ENCODE peak calls at places on chromosomes 11 and 22, in six cellular contexts. Y is iPS DF 6.9, D is pancreas, N is mucosa of descending colon, G is gastrocnemius medialis, E is H9. A is an unnamed sample. For H3K9me3, the result is how much of the 10 kb centered on the place peaks cover.

GRCh38 chr11:123653997-123654565 is 343 bp downstream of the SCN3B start:
- DNase-seq in Y (no peak), D (peak), N (peak), G (peak), E (peak), A (peak)

GRCh38 chr11:106077609-106078517 is at the start of gene AASDHPPT:
- DNase-seq in Y (no peak), D (no peak), N (peak), G (no peak), E (no peak), A (no peak)

GRCh38 chr22:39508393-39508792 is 6.3 kb downstream of the MIEF1 start:
- DNase-seq in Y (no peak), D (no peak), N (no peak), G (no peak), E (no peak), A (no peak)

GRCh38 chr11:27013741-27014415 is 20.0 kb downstream of the FIBIN start:
- DNase-seq in Y (no peak), D (no peak), N (no peak), G (no peak), E (no peak), A (no peak)

GRCh38 chr22:37432708-37433054 is 5.4 kb upstream of the ELFN2 start:
- DNase-seq in Y (no peak), D (no peak), N (no peak), G (no peak), E (no peak), A (no peak)

GRCh38 chr11:96137357-96137756 is 205.6 kb downstream of the MAML2 start:
- DNase-seq in Y (no peak), D (no peak), N (no peak), G (no peak), E (no peak), A (no peak)

GRCh38 chr11:117172678-117173421 is 5.7 kb upstream of the SIDT2 start:
- DNase-seq in Y (no peak), D (no peak), N (no peak), G (peak), E (no peak), A (no peak)

GRCh38 chr11:46322759-46323158 is 24.5 kb upstream of the DGKZ start:
- DNase-seq in Y (no peak), D (no peak), N (peak), G (no peak), E (peak), A (no peak)

GRCh38 chr11:76313913-76314740 is 66.8 kb downstream of the THAP12 start:
- DNase-seq in Y (no peak), D (no peak), N (no peak), G (no peak), E (peak), A (no peak)

GRCh38 chr11:120666121-120666639 is 154.6 kb downstream of the GRIK4 start:
- DNase-seq in Y (no peak), D (no peak), N (no peak), G (no peak), E (peak), A (no peak)

GRCh38 chr22:38935023-38935422 is 22.4 kb upstream of the APOBEC3A start:
- DNase-seq in Y (no peak), D (peak), N (peak), G (peak), E (no peak), A (peak)

GRCh38 chr11:130389315-130389935 is 39.0 kb downstream of the ADAMTS8 start:
- DNase-seq in Y (no peak), D (no peak), N (peak), G (no peak), E (no peak), A (peak)

GRCh38 chr22:41445171-41446056 is 1.2 kb downstream of the TOB2 start:
- DNase-seq in Y (no peak), D (peak), N (peak), G (peak), E (peak), A (no peak)

GRCh38 chr22:41939981-41940852 is 6.7 kb downstream of the CENPM start:
- DNase-seq in Y (no peak), D (no peak), N (peak), G (peak), E (no peak), A (no peak)

GRCh38 chr11:113681711-113682410 is 24.2 kb downstream of the TMPRSS5 start:
- DNase-seq in Y (no peak), D (no peak), N (no peak), G (no peak), E (no peak), A (no peak)

GRCh38 chr11:65851083-65851579 is 6.8 kb downstream of the CFL1 start:
- DNase-seq in Y (no peak), D (no peak), N (peak), G (no peak), E (peak), A (no peak)

GRCh38 chr22:27990879-27991278 is 71.8 kb upstream of the PITPNB start:
- DNase-seq in Y (peak), D (no peak), N (peak), G (peak), E (peak), A (peak)

GRCh38 chr11:6757373-6757967 is 14.3 kb downstream of the OR2AG2 start:
- DNase-seq in Y (peak), D (no peak), N (peak), G (peak), E (peak), A (peak)

DNA sequence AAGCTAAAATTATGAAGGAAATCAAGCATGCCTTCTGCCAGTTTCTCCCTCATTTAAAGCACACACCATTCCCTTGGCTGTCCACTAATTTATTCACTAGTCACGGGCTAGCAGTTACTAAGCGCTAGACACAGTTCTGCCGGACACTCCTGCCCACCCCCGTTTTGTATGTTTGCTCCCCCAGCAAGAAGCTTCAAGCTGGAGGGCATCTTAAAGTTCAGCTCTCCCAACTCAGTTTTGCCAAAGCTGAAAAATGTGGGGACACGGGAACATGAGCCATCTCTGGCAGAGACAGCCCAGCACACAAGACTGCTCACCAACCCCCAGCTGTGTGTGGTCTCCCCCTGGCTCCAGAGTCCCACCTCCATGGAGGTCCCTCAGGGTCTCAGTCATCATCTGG is 263.6 kb downstream of the BRD1 start:
- DNase-seq in Y (no peak), D (no peak), N (no peak), G (no peak), E (peak), A (no peak)
- H3K9me3 ChIP-seq in Y (under half), D (under half), N (under half), G (under half), E (under half), A (under half)

GRCh38 chr22:49168219-49168813 is 659.4 kb downstream of the BRD1 start:
- DNase-seq in Y (no peak), D (peak), N (no peak), G (no peak), E (no peak), A (no peak)
- H3K9me3 ChIP-seq in Y (under half), D (under half), N (under half), G (under half), E (under half), A (under half)

GRCh38 chr22:49027122-49027670 is 800.5 kb downstream of the BRD1 start:
- DNase-seq in Y (no peak), D (peak), N (no peak), G (no peak), E (no peak), A (no peak)
- H3K9me3 ChIP-seq in Y (under half), D (under half), N (under half), G (under half), E (under half), A (under half)

GRCh38 chr22:44019416-44019815 is 4.7 kb upstream of the PARVB start:
- DNase-seq in Y (no peak), D (no peak), N (no peak), G (no peak), E (no peak), A (no peak)
- H3K9me3 ChIP-seq in Y (under half), D (under half), N (under half), G (under half), E (under half), A (under half)

A was measured in heart right ventricle.